ENCODE peak calls at places on chromosomes 3 and 15, in nine cellular contexts. G, H, M, N, Q, W, J, R and X are unnamed samples.

GRCh38 chr3:140424211-140424610 is 253.7 kb upstream of the TRIM42 start:
- DNase-seq in G (no peak), H (no peak), M (no peak), N (no peak), Q (no peak), W (peak; percentile 7), J (no peak), R (no peak), X (no peak)

GRCh38 chr15:55496716-55497115 is 11.3 kb downstream of the DNAAF4 start:
- DNase-seq in G (no peak), H (no peak), M (peak; percentile 31), N (no peak), Q (no peak), W (no peak), J (no peak), R (no peak), X (no peak)

GRCh38 chr3:55698826-55699225 is 211.7 kb upstream of the WNT5A start:
- DNase-seq in G (no peak), H (peak; percentile 71), M (no peak), N (no peak), Q (peak; percentile 45), W (no peak), J (no peak), R (no peak), X (no peak)

GRCh38 chr3:100957407-100958100 is 35.7 kb downstream of the ABI3BP start:
- DNase-seq in G (no peak), H (no peak), M (no peak), N (no peak), Q (no peak), W (no peak), J (no peak), R (no peak), X (no peak)

GRCh38 chr15:98217356-98217755 is 256.9 kb downstream of the ARRDC4 start:
- DNase-seq in G (no peak), H (no peak), M (no peak), N (no peak), Q (no peak), W (no peak), J (no peak), R (no peak), X (no peak)

GRCh38 chr15:36966704-36967103 is 133.6 kb downstream of the MEIS2 start:
- DNase-seq in G (no peak), H (no peak), M (no peak), N (no peak), Q (no peak), W (no peak), J (no peak), R (no peak), X (no peak)

GRCh38 chr3:118400886-118401285 is 633.8 kb downstream of the IGSF11 start:
- DNase-seq in G (no peak), H (no peak), M (no peak), N (no peak), Q (no peak), W (no peak), J (no peak), R (no peak), X (no peak)

GRCh38 chr15:69807752-69808151 is 290.0 kb downstream of the TLE3 start:
- DNase-seq in G (no peak), H (no peak), M (no peak), N (no peak), Q (peak; percentile 26), W (no peak), J (no peak), R (no peak), X (no peak)

GRCh38 chr3:150968341-150968740 is 4.2 kb downstream of the CLRN1 start:
- DNase-seq in G (no peak), H (no peak), M (no peak), N (no peak), Q (no peak), W (no peak), J (no peak), R (no peak), X (no peak)

GRCh38 chr3:183698318-183698731 is 728 bp downstream of the YEATS2 start:
- DNase-seq in G (no peak), H (peak; percentile 13), M (peak; percentile 49), N (peak; percentile 22), Q (peak; percentile 35), W (no peak), J (peak; percentile 25), R (peak; percentile 43), X (peak; percentile 25)

GRCh38 chr15:36814708-36815107 is 235.3 kb downstream of the CDIN1 start:
- DNase-seq in G (no peak), H (no peak), M (no peak), N (no peak), Q (peak; percentile 14), W (no peak), J (no peak), R (no peak), X (no peak)

GRCh38 chr3:39501982-39502837 is 34.7 kb downstream of the MOBP start:
- DNase-seq in G (no peak), H (no peak), M (peak; percentile 40), N (no peak), Q (no peak), W (no peak), J (no peak), R (peak; percentile 25), X (no peak)

GRCh38 chr3:111047053-111047452 is 24.6 kb upstream of the NECTIN3 start:
- DNase-seq in G (no peak), H (peak; percentile 52), M (no peak), N (no peak), Q (no peak), W (no peak), J (no peak), R (no peak), X (no peak)

GRCh38 chr15:89321521-89322410 is 12.9 kb downstream of the POLG start:
- DNase-seq in G (no peak), H (no peak), M (no peak), N (no peak), Q (no peak), W (no peak), J (no peak), R (no peak), X (no peak)

GRCh38 chr3:102480139-102480538 is 45.3 kb downstream of the ZPLD1 start:
- DNase-seq in G (no peak), H (no peak), M (no peak), N (no peak), Q (no peak), W (no peak), J (no peak), R (no peak), X (no peak)

GRCh38 chr3:89606151-89606550 is 498.7 kb downstream of the EPHA3 start:
- DNase-seq in G (no peak), H (no peak), M (no peak), N (no peak), Q (no peak), W (no peak), J (no peak), R (no peak), X (no peak)

GRCh38 chr3:11434697-11435096 is 162.5 kb downstream of the ATG7 start:
- DNase-seq in G (no peak), H (no peak), M (no peak), N (no peak), Q (no peak), W (no peak), J (no peak), R (no peak), X (peak; percentile 52)

GRCh38 chr3:72100626-72101187 is 315.8 kb upstream of the PROK2 start:
- DNase-seq in G (peak; percentile 74), H (peak; percentile 47), M (peak; percentile 16), N (peak; percentile 91), Q (peak; percentile 45), W (peak; percentile 88), J (peak; percentile 76), R (peak; percentile 91), X (peak; percentile 79)

GRCh38 chr3:115217678-115218451 is 70.8 kb upstream of the ZBTB20 start:
- DNase-seq in G (no peak), H (peak; percentile 33), M (peak; percentile 81), N (no peak), Q (peak; percentile 87), W (no peak), J (no peak), R (peak; percentile 74), X (peak; percentile 41)

GRCh38 chr15:75153084-75153483 is 48.6 kb upstream of the C15orf39 start:
- DNase-seq in G (no peak), H (no peak), M (peak; percentile 37), N (no peak), Q (no peak), W (no peak), J (no peak), R (peak; percentile 47), X (peak; percentile 86)

GRCh38 chr15:94327356-94327936 is 96.1 kb downstream of the MCTP2 start:
- DNase-seq in G (no peak), H (no peak), M (peak; percentile 63), N (no peak), Q (peak; percentile 47), W (no peak), J (no peak), R (peak; percentile 19), X (no peak)

GRCh38 chr15:79240036-79240435 is 42.5 kb upstream of the ANKRD34C start:
- DNase-seq in G (no peak), H (no peak), M (no peak), N (no peak), Q (no peak), W (no peak), J (no peak), R (no peak), X (no peak)

GRCh38 chr15:70140543-70141375 is 43.0 kb upstream of the TLE3 start:
- DNase-seq in G (no peak), H (peak; percentile 64), M (peak; percentile 62), N (no peak), Q (peak; percentile 39), W (no peak), J (no peak), R (no peak), X (no peak)

GRCh38 chr3:16379838-16380237 is 114.8 kb downstream of the OXNAD1 start:
- DNase-seq in G (no peak), H (no peak), M (no peak), N (no peak), Q (no peak), W (no peak), J (no peak), R (no peak), X (no peak)

GRCh38 chr3:141845407-141846049 is 30.9 kb upstream of the ATP1B3 start:
- DNase-seq in G (no peak), H (peak; percentile 32), M (peak; percentile 37), N (no peak), Q (no peak), W (no peak), J (no peak), R (no peak), X (peak; percentile 33)

GRCh38 chr15:40342421-40343313 is 1.9 kb upstream of the CCDC9B start:
- DNase-seq in G (no peak), H (no peak), M (peak; percentile 34), N (no peak), Q (no peak), W (no peak), J (no peak), R (no peak), X (no peak)

GRCh38 chr3:32483772-32484171 is 18.9 kb downstream of the CMTM6 start:
- DNase-seq in G (no peak), H (no peak), M (no peak), N (no peak), Q (no peak), W (no peak), J (no peak), R (no peak), X (no peak)

GRCh38 chr3:151356791-151357460 is 27.6 kb upstream of the P2RY13 start:
- DNase-seq in G (no peak), H (no peak), M (no peak), N (no peak), Q (peak; percentile 42), W (no peak), J (no peak), R (no peak), X (no peak)

GRCh38 chr3:49026536-49026935 is 2.7 kb downstream of the IMPDH2 start:
- DNase-seq in G (no peak), H (no peak), M (no peak), N (no peak), Q (no peak), W (no peak), J (no peak), R (no peak), X (no peak)

GRCh38 chr3:88410259-88410658 is 260.5 kb downstream of the C3orf38 start:
- DNase-seq in G (no peak), H (no peak), M (no peak), N (no peak), Q (no peak), W (no peak), J (no peak), R (no peak), X (no peak)

GRCh38 chr15:26051771-26052685 is 188.9 kb upstream of the ATP10A start:
- DNase-seq in G (no peak), H (no peak), M (no peak), N (no peak), Q (no peak), W (no peak), J (no peak), R (no peak), X (peak; percentile 34)